ENCODE peak calls at places on chromosomes 7 and 10, in ten cellular contexts. One of them, this sample, is unnamed. For H3K4me1 and H3K36me3, the result is how much of the 10 kb centered on the place peaks cover.

GRCh38 chr10:47287365-47287802 is 12.6 kb upstream of the GDF10 start:
- DNase-seq in HCT116: no peak
- DNase-seq in endodermal cell: peak
- DNase-seq in cardiac muscle cell: no peak
- DNase-seq in fibroblast of lung: no peak
- DNase-seq in ovary: no peak
- DNase-seq in GM23338: no peak
- DNase-seq in IMR-90: no peak
- DNase-seq in body of pancreas: peak
- DNase-seq in colonic mucosa: peak
- DNase-seq in this sample: peak

GRCh38 chr10:98353105-98353504 is 61.9 kb downstream of the PYROXD2 start:
- DNase-seq in colonic mucosa: no peak
- DNase-seq in ovary: no peak
- DNase-seq in endodermal cell: no peak
- DNase-seq in GM23338: no peak
- DNase-seq in body of pancreas: no peak
- DNase-seq in IMR-90: no peak
- DNase-seq in fibroblast of lung: no peak
- DNase-seq in HCT116: no peak
- DNase-seq in cardiac muscle cell: no peak
- DNase-seq in this sample: no peak

GRCh38 chr10:133209117-133209516 is 20.9 kb upstream of the UTF1 start:
- DNase-seq in colonic mucosa: no peak
- DNase-seq in cardiac muscle cell: no peak
- DNase-seq in HCT116: no peak
- DNase-seq in body of pancreas: no peak
- DNase-seq in endodermal cell: no peak
- DNase-seq in GM23338: no peak
- DNase-seq in IMR-90: no peak
- DNase-seq in ovary: no peak
- DNase-seq in fibroblast of lung: no peak
- DNase-seq in this sample: no peak

GRCh38 chr7:77457779-77458178 is 41.6 kb upstream of the GSAP start:
- DNase-seq in ovary: no peak
- DNase-seq in HCT116: no peak
- DNase-seq in GM23338: no peak
- DNase-seq in IMR-90: no peak
- DNase-seq in cardiac muscle cell: no peak
- DNase-seq in colonic mucosa: no peak
- DNase-seq in body of pancreas: no peak
- DNase-seq in endodermal cell: no peak
- DNase-seq in fibroblast of lung: no peak
- DNase-seq in this sample: no peak

GRCh38 chr7:2004841-2005351 is 227.8 kb downstream of the MAD1L1 start:
- DNase-seq in colonic mucosa: no peak
- DNase-seq in fibroblast of lung: no peak
- DNase-seq in endodermal cell: peak
- DNase-seq in body of pancreas: no peak
- DNase-seq in ovary: peak
- DNase-seq in GM23338: no peak
- DNase-seq in cardiac muscle cell: no peak
- DNase-seq in IMR-90: no peak
- DNase-seq in HCT116: no peak
- DNase-seq in this sample: no peak

GRCh38 chr7:155533120-155533826 is 13.1 kb downstream of the CNPY1 start:
- DNase-seq in cardiac muscle cell: peak
- DNase-seq in fibroblast of lung: no peak
- DNase-seq in HCT116: no peak
- DNase-seq in endodermal cell: peak
- DNase-seq in body of pancreas: no peak
- DNase-seq in IMR-90: no peak
- DNase-seq in GM23338: peak
- DNase-seq in ovary: no peak
- DNase-seq in colonic mucosa: no peak
- DNase-seq in this sample: no peak

GRCh38 chr10:12419279-12419847 is 70.0 kb downstream of the CAMK1D start:
- DNase-seq in endodermal cell: no peak
- DNase-seq in fibroblast of lung: peak
- DNase-seq in HCT116: peak
- DNase-seq in colonic mucosa: no peak
- DNase-seq in body of pancreas: no peak
- DNase-seq in IMR-90: peak
- DNase-seq in cardiac muscle cell: no peak
- DNase-seq in ovary: peak
- DNase-seq in GM23338: no peak
- DNase-seq in this sample: peak

GRCh38 chr10:58189269-58189668 is 78.4 kb downstream of the IPMK start:
- DNase-seq in fibroblast of lung: peak
- DNase-seq in HCT116: no peak
- DNase-seq in IMR-90: peak
- DNase-seq in colonic mucosa: no peak
- DNase-seq in GM23338: no peak
- DNase-seq in endodermal cell: no peak
- DNase-seq in cardiac muscle cell: peak
- DNase-seq in body of pancreas: no peak
- DNase-seq in ovary: no peak
- DNase-seq in this sample: peak

GRCh38 chr7:80288175-80289122 is 153.8 kb downstream of the GNAI1 start:
- DNase-seq in fibroblast of lung: peak
- DNase-seq in GM23338: peak
- DNase-seq in ovary: no peak
- DNase-seq in cardiac muscle cell: no peak
- DNase-seq in body of pancreas: no peak
- DNase-seq in IMR-90: peak
- DNase-seq in HCT116: no peak
- DNase-seq in colonic mucosa: no peak
- DNase-seq in endodermal cell: peak
- DNase-seq in this sample: no peak

DNA sequence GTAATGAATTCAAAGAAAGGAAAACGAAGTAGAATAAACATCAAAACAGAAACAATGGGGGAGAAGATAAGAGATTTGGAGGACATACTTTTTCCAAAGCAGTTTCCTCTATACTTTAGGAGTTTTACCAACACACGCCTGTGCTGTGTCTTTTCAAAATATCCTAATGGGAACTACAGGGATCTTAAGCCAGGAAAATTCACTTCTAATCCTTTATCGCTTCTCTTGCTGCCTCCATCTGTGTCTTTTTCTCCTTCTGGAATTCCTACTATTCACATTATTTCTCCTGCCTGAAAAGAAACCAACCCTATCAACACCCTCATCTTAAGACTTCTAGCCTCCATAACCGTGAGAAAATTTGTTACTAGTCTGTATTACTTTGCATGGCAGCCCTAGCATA is 6.8 kb downstream of the HNRNPF start:
- DNase-seq in fibroblast of lung: no peak
- DNase-seq in ovary: no peak
- DNase-seq in cardiac muscle cell: no peak
- DNase-seq in colonic mucosa: no peak
- DNase-seq in HCT116: no peak
- DNase-seq in GM23338: no peak
- DNase-seq in body of pancreas: no peak
- DNase-seq in IMR-90: no peak
- DNase-seq in endodermal cell: no peak
- DNase-seq in this sample: no peak
- H3K4me1 ChIP-seq in fibroblast of lung: under half
- H3K4me1 ChIP-seq in ovary: under half
- H3K4me1 ChIP-seq in cardiac muscle cell: under half
- H3K4me1 ChIP-seq in colonic mucosa: under half
- H3K4me1 ChIP-seq in HCT116: half or more
- H3K4me1 ChIP-seq in GM23338: half or more
- H3K4me1 ChIP-seq in body of pancreas: half or more
- H3K4me1 ChIP-seq in IMR-90: under half
- H3K4me1 ChIP-seq in endodermal cell: under half
- H3K4me1 ChIP-seq in this sample: half or more

DNA sequence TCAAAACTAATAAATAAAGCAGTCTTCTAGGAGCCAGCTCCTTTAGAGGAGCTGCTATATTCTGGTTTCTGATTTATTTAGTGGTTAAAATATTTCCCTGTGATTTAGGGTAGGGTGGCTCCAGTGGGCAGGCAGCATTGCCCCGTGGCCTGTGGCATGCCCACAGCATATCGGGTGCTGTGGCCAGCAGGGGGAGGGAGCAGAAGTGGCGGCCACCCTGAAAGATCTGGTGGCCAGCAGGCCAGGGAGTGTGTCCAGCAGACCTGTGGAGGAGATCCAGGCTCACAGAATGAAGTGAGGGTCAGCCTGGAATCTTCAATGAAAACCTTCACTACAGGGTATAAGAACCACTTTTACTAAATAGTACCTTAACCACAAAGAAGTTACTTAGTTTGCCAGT is 189.2 kb downstream of the TAX1BP1 start:
- DNase-seq in body of pancreas: no peak
- DNase-seq in endodermal cell: no peak
- DNase-seq in HCT116: no peak
- DNase-seq in colonic mucosa: no peak
- DNase-seq in IMR-90: no peak
- DNase-seq in fibroblast of lung: no peak
- DNase-seq in GM23338: no peak
- DNase-seq in cardiac muscle cell: no peak
- DNase-seq in ovary: no peak
- DNase-seq in this sample: no peak
- TF ChIP-seq CTCF in body of pancreas: no peak
- TF ChIP-seq CTCF in endodermal cell: peak
- TF ChIP-seq CTCF in HCT116: peak
- TF ChIP-seq CTCF in colonic mucosa: no peak
- TF ChIP-seq CTCF in IMR-90: no peak
- TF ChIP-seq CTCF in fibroblast of lung: no peak
- TF ChIP-seq CTCF in GM23338: no peak
- TF ChIP-seq CTCF in cardiac muscle cell: no peak
- TF ChIP-seq CTCF in ovary: no peak
- TF ChIP-seq CTCF in this sample: no peak

DNA sequence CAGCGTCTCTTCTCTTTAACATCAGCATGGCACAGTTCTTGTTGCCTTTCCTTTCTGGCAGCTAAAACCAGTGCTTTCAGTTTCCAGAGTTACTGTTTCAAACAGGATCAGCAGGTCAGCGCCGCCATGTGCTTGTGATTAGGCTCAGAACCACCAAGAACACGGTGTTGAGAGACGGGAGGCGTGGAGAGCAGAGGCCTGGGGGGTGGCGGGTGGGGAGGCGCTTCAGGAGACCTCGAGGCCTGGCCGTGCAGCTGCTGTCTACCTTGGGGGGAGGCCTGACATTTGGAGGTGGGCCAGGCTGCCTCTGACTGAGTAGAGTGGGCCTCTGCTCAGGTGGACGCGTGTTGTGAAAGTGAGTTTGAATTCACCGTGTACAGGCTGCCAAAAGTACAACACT is 22.0 kb downstream of the PFKFB3 start:
- DNase-seq in GM23338: no peak
- DNase-seq in colonic mucosa: no peak
- DNase-seq in ovary: no peak
- DNase-seq in fibroblast of lung: no peak
- DNase-seq in HCT116: no peak
- DNase-seq in body of pancreas: no peak
- DNase-seq in endodermal cell: no peak
- DNase-seq in IMR-90: no peak
- DNase-seq in cardiac muscle cell: no peak
- DNase-seq in this sample: no peak
- H3K36me3 ChIP-seq in GM23338: under half
- H3K36me3 ChIP-seq in colonic mucosa: under half
- H3K36me3 ChIP-seq in ovary: under half
- H3K36me3 ChIP-seq in fibroblast of lung: under half
- H3K36me3 ChIP-seq in HCT116: under half
- H3K36me3 ChIP-seq in body of pancreas: half or more
- H3K36me3 ChIP-seq in endodermal cell: half or more
- H3K36me3 ChIP-seq in IMR-90: half or more
- H3K36me3 ChIP-seq in cardiac muscle cell: half or more
- H3K36me3 ChIP-seq in this sample: under half

DNA sequence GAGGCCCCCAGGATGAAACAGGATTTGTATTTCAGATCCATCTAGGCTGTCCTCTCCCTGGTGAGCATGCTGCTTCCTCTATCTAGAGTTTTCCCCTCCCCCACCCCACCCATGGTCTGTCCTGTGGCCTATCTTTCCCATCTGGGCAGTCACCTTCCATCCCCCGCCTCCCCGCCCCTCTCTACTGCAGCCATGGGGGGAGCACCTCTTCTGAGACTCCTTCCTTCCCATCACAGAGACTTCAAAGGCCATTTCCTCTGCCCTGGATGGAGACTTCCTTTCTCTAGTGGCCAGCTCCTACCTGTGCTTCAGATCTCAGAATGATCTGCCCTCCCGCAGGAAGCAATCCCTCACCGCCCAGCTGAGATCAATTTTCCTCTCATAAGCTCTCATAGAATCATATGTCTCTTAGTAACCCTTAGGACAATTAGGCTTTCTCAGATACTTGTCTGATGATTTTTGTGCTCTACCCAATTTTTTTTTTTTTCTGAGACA is 212.5 kb upstream of the PRSS58 start:
- DNase-seq in fibroblast of lung: no peak
- DNase-seq in endodermal cell: no peak
- DNase-seq in body of pancreas: no peak
- DNase-seq in cardiac muscle cell: no peak
- DNase-seq in colonic mucosa: no peak
- DNase-seq in GM23338: no peak
- DNase-seq in IMR-90: no peak
- DNase-seq in HCT116: no peak
- DNase-seq in ovary: no peak
- DNase-seq in this sample: no peak
- H3K4me1 ChIP-seq in fibroblast of lung: under half
- H3K4me1 ChIP-seq in endodermal cell: under half
- H3K4me1 ChIP-seq in body of pancreas: under half
- H3K4me1 ChIP-seq in cardiac muscle cell: under half
- H3K4me1 ChIP-seq in colonic mucosa: under half
- H3K4me1 ChIP-seq in GM23338: under half
- H3K4me1 ChIP-seq in IMR-90: under half
- H3K4me1 ChIP-seq in HCT116: under half
- H3K4me1 ChIP-seq in ovary: under half
- H3K4me1 ChIP-seq in this sample: under half

GRCh38 chr7:16670021-16670420 is 24.0 kb downstream of the BZW2 start:
- DNase-seq in body of pancreas: no peak
- DNase-seq in GM23338: no peak
- DNase-seq in HCT116: no peak
- DNase-seq in colonic mucosa: no peak
- DNase-seq in fibroblast of lung: peak
- DNase-seq in cardiac muscle cell: no peak
- DNase-seq in endodermal cell: no peak
- DNase-seq in ovary: no peak
- DNase-seq in IMR-90: peak
- DNase-seq in this sample: no peak

GRCh38 chr7:16669581-16669980 is 23.6 kb downstream of the BZW2 start:
- DNase-seq in ovary: no peak
- DNase-seq in IMR-90: peak
- DNase-seq in cardiac muscle cell: no peak
- DNase-seq in fibroblast of lung: peak
- DNase-seq in HCT116: no peak
- DNase-seq in endodermal cell: no peak
- DNase-seq in body of pancreas: no peak
- DNase-seq in GM23338: no peak
- DNase-seq in colonic mucosa: no peak
- DNase-seq in this sample: no peak

GRCh38 chr7:16668978-16669377 is 23.0 kb downstream of the BZW2 start:
- DNase-seq in GM23338: no peak
- DNase-seq in fibroblast of lung: no peak
- DNase-seq in IMR-90: no peak
- DNase-seq in HCT116: no peak
- DNase-seq in ovary: no peak
- DNase-seq in endodermal cell: no peak
- DNase-seq in cardiac muscle cell: no peak
- DNase-seq in body of pancreas: no peak
- DNase-seq in colonic mucosa: no peak
- DNase-seq in this sample: no peak

GRCh38 chr7:16667355-16667754 is 21.4 kb downstream of the BZW2 start:
- DNase-seq in body of pancreas: no peak
- DNase-seq in HCT116: no peak
- DNase-seq in endodermal cell: no peak
- DNase-seq in fibroblast of lung: no peak
- DNase-seq in cardiac muscle cell: no peak
- DNase-seq in ovary: no peak
- DNase-seq in IMR-90: no peak
- DNase-seq in GM23338: no peak
- DNase-seq in colonic mucosa: no peak
- DNase-seq in this sample: no peak

GRCh38 chr7:16668049-16668858 is 22.3 kb downstream of the BZW2 start:
- DNase-seq in endodermal cell: no peak
- DNase-seq in IMR-90: peak
- DNase-seq in cardiac muscle cell: no peak
- DNase-seq in fibroblast of lung: peak
- DNase-seq in colonic mucosa: no peak
- DNase-seq in ovary: peak
- DNase-seq in HCT116: peak
- DNase-seq in GM23338: peak
- DNase-seq in body of pancreas: peak
- DNase-seq in this sample: peak
- TF ChIP-seq CTCF in endodermal cell: no peak
- TF ChIP-seq CTCF in IMR-90: peak
- TF ChIP-seq CTCF in cardiac muscle cell: no peak
- TF ChIP-seq CTCF in fibroblast of lung: peak
- TF ChIP-seq CTCF in colonic mucosa: no peak
- TF ChIP-seq CTCF in ovary: no peak
- TF ChIP-seq CTCF in HCT116: no peak
- TF ChIP-seq CTCF in GM23338: no peak
- TF ChIP-seq CTCF in body of pancreas: no peak
- TF ChIP-seq CTCF in this sample: no peak

This sample was measured in hepatocyte.